ENCODE peak calls at places on chromosome 1, in five cellular contexts. Z is GM23248, N is MM.1S, V is endothelial cell, C is heart right ventricle. W is an unnamed sample.
A peak's percentile ranks its signal among the peaks of the same experiment; 100 is the strongest.

GRCh38 chr1:170758992-170759391 is 95.1 kb downstream of the PRRX1 start:
- DNase-seq in N (no peak), C (no peak), Z (no peak), V (no peak), W (no peak)

GRCh38 chr1:240765732-240766363 is 153.9 kb upstream of the GREM2 start:
- DNase-seq in V (no peak), N (no peak), C (no peak), Z (peak; percentile 51), W (no peak)

GRCh38 chr1:51264470-51264869 is 28.4 kb downstream of the RNF11 start:
- DNase-seq in C (peak; percentile 14), V (no peak), N (no peak), Z (peak; percentile 92), W (no peak)

GRCh38 chr1:197671140-197671539 is 104.1 kb downstream of the DENND1B start:
- DNase-seq in C (no peak), Z (peak; percentile 39), N (no peak), V (no peak), W (no peak)

GRCh38 chr1:77405186-77405585 is 123.4 kb downstream of the AK5 start:
- DNase-seq in V (no peak), N (no peak), C (no peak), Z (no peak), W (no peak)

GRCh38 chr1:236173174-236173767 is 30.9 kb downstream of the GPR137B start:
- DNase-seq in N (no peak), V (no peak), Z (no peak), C (no peak), W (no peak)

GRCh38 chr1:183739640-183740385 is 65.1 kb upstream of the RGL1 start:
- DNase-seq in Z (peak; percentile 47), N (no peak), V (no peak), C (peak; percentile 36), W (no peak)

GRCh38 chr1:4730078-4730477 is 75.7 kb downstream of the AJAP1 start:
- DNase-seq in C (no peak), Z (no peak), V (no peak), N (no peak), W (no peak)

GRCh38 chr1:87176514-87176913 is 152.2 kb upstream of the LMO4 start:
- DNase-seq in N (no peak), V (no peak), Z (no peak), C (no peak), W (no peak)

GRCh38 chr1:181184621-181185020 is 96.1 kb downstream of the IER5 start:
- DNase-seq in N (no peak), V (no peak), C (no peak), Z (no peak), W (no peak)